ENCODE peak calls at places on chromosomes 5 and 9, in five cellular contexts. E is hepatic stellate cell, W is Daoy, X is uterus, M is amygdala. Z is an unnamed sample.

GRCh38 chr5:138929571-138929955 is 54.4 kb upstream of the LRRTM2 start:
- DNase-seq in E (no peak), W (no peak), X (no peak), M (no peak), Z (no peak)

GRCh38 chr9:126592461-126592860 is 21.3 kb upstream of the LMX1B start:
- DNase-seq in E (no peak), W (no peak), X (no peak), M (no peak), Z (no peak)

GRCh38 chr9:16039103-16039987 is 486.5 kb downstream of the CCDC171 start:
- DNase-seq in E (no peak), W (no peak), X (peak; percentile 67), M (peak; percentile 36), Z (no peak)

GRCh38 chr5:150653145-150653761 is 7.8 kb upstream of the MYOZ3 start:
- DNase-seq in E (peak; percentile 63), W (peak; percentile 57), X (no peak), M (no peak), Z (no peak)

GRCh38 chr5:10338996-10339903 is 14.2 kb upstream of the MARCHF6 start:
- DNase-seq in E (no peak), W (no peak), X (no peak), M (peak; percentile 74), Z (no peak)

GRCh38 chr5:93586948-93587918 is 4.2 kb downstream of the NR2F1 start:
- DNase-seq in E (no peak), W (no peak), X (no peak), M (no peak), Z (no peak)

GRCh38 chr5:53482717-53483638 is 2.5 kb downstream of the FST start:
- DNase-seq in E (peak; percentile 23), W (peak; percentile 13), X (peak; percentile 31), M (no peak), Z (no peak)

GRCh38 chr5:50967388-50968039 is 301.1 kb downstream of the PARP8 start:
- DNase-seq in E (no peak), W (peak; percentile 56), X (no peak), M (no peak), Z (no peak)

GRCh38 chr5:56737002-56737621 is 78.2 kb upstream of the MAP3K1 start:
- DNase-seq in E (no peak), W (no peak), X (no peak), M (no peak), Z (no peak)

GRCh38 chr5:109242518-109242917 is 167.3 kb downstream of the PJA2 start:
- DNase-seq in E (no peak), W (no peak), X (no peak), M (no peak), Z (no peak)

GRCh38 chr9:4009006-4009511 is 290.8 kb downstream of the GLIS3 start:
- DNase-seq in E (no peak), W (no peak), X (no peak), M (no peak), Z (no peak)

GRCh38 chr5:37737326-37738056 is 102.3 kb downstream of the GDNF start:
- DNase-seq in E (no peak), W (no peak), X (no peak), M (no peak), Z (no peak)

GRCh38 chr5:96875805-96876291 is 452 bp upstream of the ERAP2 start:
- DNase-seq in E (no peak), W (no peak), X (no peak), M (no peak), Z (peak; percentile 34)

GRCh38 chr9:128166169-128166568 is 6.1 kb downstream of the BBLN start:
- DNase-seq in E (no peak), W (no peak), X (no peak), M (no peak), Z (no peak)

Z was measured in Caco-2.